ENCODE peak calls at places on chromosomes 12 and 14, in four cellular contexts. A is K562, M is HepG2, Q is GM12878. P is an unnamed sample.

GRCh38 chr12:79366374-79366773 is 324.4 kb downstream of the PAWR start:
- DNase-seq in A (no peak), M (no peak), Q (no peak), P (no peak)

GRCh38 chr12:52007158-52007921 is 594 bp downstream of the TAMALIN start:
- DNase-seq in A (no peak), M (no peak), Q (no peak), P (no peak)

GRCh38 chr12:93803408-93803807 is 126.2 kb downstream of the CRADD start:
- DNase-seq in A (no peak), M (no peak), Q (no peak), P (no peak)

GRCh38 chr14:101731187-101732080 is 30.1 kb upstream of the PPP2R5C start:
- DNase-seq in A (peak; percentile 52), M (peak; percentile 90), Q (peak; percentile 48), P (no peak)

GRCh38 chr12:91577586-91578539 is 395.2 kb upstream of the DCN start:
- DNase-seq in A (no peak), M (no peak), Q (no peak), P (no peak)

GRCh38 chr12:126726481-126727217 is 1540.3 kb upstream of the TMEM132C start:
- DNase-seq in A (no peak), M (no peak), Q (no peak), P (peak; percentile 71)

GRCh38 chr12:49794811-49795653 is 33.2 kb downstream of the NCKAP5L start:
- DNase-seq in A (peak; percentile 8), M (no peak), Q (no peak), P (no peak)

GRCh38 chr12:51351913-51352532 is 5.5 kb upstream of the CELA1 start:
- DNase-seq in A (peak; percentile 64), M (peak; percentile 30), Q (no peak), P (peak; percentile 59)

GRCh38 chr12:131950182-131950913 is 606 bp downstream of the EP400 start:
- DNase-seq in A (peak; percentile 79), M (no peak), Q (no peak), P (no peak)

GRCh38 chr12:130838951-130839769 is at the start of gene STX2:
- DNase-seq in A (peak; percentile 97), M (peak; percentile 80), Q (peak; percentile 30), P (peak; percentile 90)

GRCh38 chr14:26687438-26687837 is 89.6 kb upstream of the NOVA1 start:
- DNase-seq in A (no peak), M (no peak), Q (no peak), P (no peak)

GRCh38 chr12:56261503-56262230 is 3.5 kb upstream of the ANKRD52 start:
- DNase-seq in A (no peak), M (no peak), Q (no peak), P (no peak)

GRCh38 chr12:119749666-119750065 is 81.7 kb downstream of the PRKAB1 start:
- DNase-seq in A (no peak), M (no peak), Q (no peak), P (no peak)

GRCh38 chr14:79363291-79363690 is 848.0 kb downstream of the DIO2 start:
- DNase-seq in A (no peak), M (no peak), Q (no peak), P (no peak)

GRCh38 chr12:63457857-63458256 is 210.4 kb downstream of the DPY19L2 start:
- DNase-seq in A (no peak), M (no peak), Q (no peak), P (no peak)

GRCh38 chr14:81834308-81834707 is 300.7 kb upstream of the SEL1L start:
- DNase-seq in A (no peak), M (no peak), Q (no peak), P (no peak)

GRCh38 chr12:22850185-22850584 is 225.2 kb downstream of the ETNK1 start:
- DNase-seq in A (no peak), M (no peak), Q (no peak), P (no peak)

GRCh38 chr12:95385646-95386045 is 88.3 kb upstream of the METAP2 start:
- DNase-seq in A (no peak), M (no peak), Q (no peak), P (no peak)

GRCh38 chr14:51118993-51119392 is 24.1 kb upstream of the TRIM9 start:
- DNase-seq in A (no peak), M (no peak), Q (no peak), P (no peak)

GRCh38 chr12:119544780-119545625 is 48.6 kb upstream of the TMEM233 start:
- DNase-seq in A (peak; percentile 84), M (peak; percentile 32), Q (peak; percentile 8), P (peak; percentile 81)

GRCh38 chr12:1502441-1502785 is 92.0 kb downstream of the FBXL14 start:
- DNase-seq in A (no peak), M (no peak), Q (no peak), P (no peak)

GRCh38 chr12:106152334-106152733 is 13.6 kb upstream of the NUAK1 start:
- DNase-seq in A (no peak), M (no peak), Q (no peak), P (no peak)

GRCh38 chr14:66600416-66600815 is 92.5 kb downstream of the GPHN start:
- DNase-seq in A (no peak), M (no peak), Q (no peak), P (no peak)

GRCh38 chr14:66601932-66602578 is 94.1 kb downstream of the GPHN start:
- DNase-seq in A (no peak), M (no peak), Q (peak; percentile 27), P (no peak)

GRCh38 chr14:66606826-66607225 is 98.9 kb downstream of the GPHN start:
- DNase-seq in A (no peak), M (no peak), Q (no peak), P (no peak)

GRCh38 chr14:66603945-66604344 is 96.0 kb downstream of the GPHN start:
- DNase-seq in A (no peak), M (no peak), Q (no peak), P (no peak)
- TF ChIP-seq TAF1 in A (no peak), M (no peak), Q (no peak), P (no peak)

GRCh38 chr14:97116546-97116945 is 319.4 kb downstream of the VRK1 start:
- DNase-seq in A (no peak), M (no peak), Q (no peak), P (no peak)

GRCh38 chr14:97117693-97118092 is 320.5 kb downstream of the VRK1 start:
- DNase-seq in A (no peak), M (no peak), Q (no peak), P (no peak)

DNA sequence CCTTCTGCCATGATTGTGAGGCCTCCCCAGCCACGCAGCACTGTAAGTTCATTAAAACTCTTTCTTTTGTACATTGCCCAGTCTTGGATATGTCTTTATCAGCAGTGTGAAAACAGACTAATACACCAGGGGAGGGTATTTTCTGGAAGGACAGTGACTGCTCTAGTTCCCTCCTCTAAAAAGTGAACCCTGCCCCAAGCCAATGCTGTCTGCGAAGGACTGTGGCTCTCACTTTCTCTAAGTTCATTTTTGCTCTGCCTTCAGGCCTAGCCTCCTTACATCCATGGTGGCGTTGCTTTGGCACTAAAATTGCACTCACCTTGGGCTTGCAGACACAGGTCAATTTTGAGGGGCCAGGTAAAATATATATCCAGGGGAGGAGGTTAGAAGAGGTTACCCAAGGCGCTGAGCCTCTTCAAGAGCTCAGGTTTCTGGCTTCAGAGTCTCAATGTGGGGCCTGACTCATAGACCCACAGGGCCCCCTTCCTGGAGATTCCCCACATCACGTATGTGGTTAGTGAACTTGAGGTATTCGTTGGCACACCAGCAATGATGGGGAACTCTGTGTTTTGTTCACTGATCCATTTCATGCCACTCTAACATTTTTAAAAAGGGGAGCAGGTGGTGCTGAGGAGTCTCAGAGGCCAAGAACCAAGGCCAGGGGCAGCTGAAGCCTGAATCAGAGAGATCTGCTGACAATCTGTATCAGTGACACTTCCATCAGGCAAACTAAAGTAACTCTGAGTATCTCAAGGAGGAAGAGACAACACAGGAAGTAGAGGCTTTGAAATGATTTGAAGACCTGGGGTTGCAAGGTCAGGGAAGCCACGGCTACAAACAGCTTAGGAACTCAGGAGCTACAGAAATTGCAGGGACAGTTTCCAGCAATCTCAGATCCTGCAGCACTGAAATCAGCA is 323.3 kb downstream of the VRK1 start:
- DNase-seq in A (no peak), M (no peak), Q (peak; percentile 13), P (no peak)
- TF ChIP-seq SP1 in A (no peak), M (no peak), Q (no peak), P (no peak)

GRCh38 chr14:90545966-90546751 is 149.3 kb downstream of the CALM1 start:
- DNase-seq in A (no peak), M (no peak), Q (no peak), P (no peak)

GRCh38 chr14:90543876-90544275 is 147.0 kb downstream of the CALM1 start:
- DNase-seq in A (no peak), M (no peak), Q (no peak), P (no peak)

GRCh38 chr14:90544566-90544965 is 147.7 kb downstream of the CALM1 start:
- DNase-seq in A (no peak), M (no peak), Q (no peak), P (no peak)

GRCh38 chr14:90545431-90545830 is 148.6 kb downstream of the CALM1 start:
- DNase-seq in A (no peak), M (no peak), Q (no peak), P (no peak)

DNA sequence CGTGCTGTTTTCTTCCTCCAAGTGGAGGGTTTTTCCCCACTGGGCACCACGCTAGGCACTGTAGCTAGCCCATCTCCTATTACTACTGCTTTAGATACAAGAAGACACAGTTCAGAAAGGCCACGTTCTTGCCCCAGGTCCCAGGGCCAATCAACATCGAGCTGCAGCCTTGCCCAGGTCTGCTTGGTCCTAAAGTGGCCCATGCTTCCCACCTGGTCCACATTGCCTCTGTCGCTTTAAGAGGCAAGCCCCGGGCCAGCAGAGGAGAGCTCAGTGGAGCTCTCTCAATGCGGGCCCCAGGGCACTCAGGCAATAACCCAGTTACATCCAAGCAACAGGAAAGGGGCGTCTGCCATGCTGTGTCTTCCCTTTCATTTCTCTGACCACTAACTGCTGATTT is 148.1 kb downstream of the CALM1 start:
- DNase-seq in A (no peak), M (no peak), Q (no peak), P (no peak)
- TF ChIP-seq TAF1 in A (no peak), M (no peak), Q (no peak), P (no peak)

GRCh38 chr12:19482551-19483109 is 43.3 kb downstream of the AEBP2 start:
- DNase-seq in A (no peak), M (no peak), Q (peak; percentile 84), P (no peak)

GRCh38 chr12:19485240-19485639 is 45.9 kb downstream of the AEBP2 start:
- DNase-seq in A (no peak), M (no peak), Q (no peak), P (no peak)

GRCh38 chr12:19484738-19485137 is 45.4 kb downstream of the AEBP2 start:
- DNase-seq in A (no peak), M (no peak), Q (no peak), P (no peak)

GRCh38 chr12:19482036-19482435 is 42.7 kb downstream of the AEBP2 start:
- DNase-seq in A (no peak), M (no peak), Q (no peak), P (no peak)

DNA sequence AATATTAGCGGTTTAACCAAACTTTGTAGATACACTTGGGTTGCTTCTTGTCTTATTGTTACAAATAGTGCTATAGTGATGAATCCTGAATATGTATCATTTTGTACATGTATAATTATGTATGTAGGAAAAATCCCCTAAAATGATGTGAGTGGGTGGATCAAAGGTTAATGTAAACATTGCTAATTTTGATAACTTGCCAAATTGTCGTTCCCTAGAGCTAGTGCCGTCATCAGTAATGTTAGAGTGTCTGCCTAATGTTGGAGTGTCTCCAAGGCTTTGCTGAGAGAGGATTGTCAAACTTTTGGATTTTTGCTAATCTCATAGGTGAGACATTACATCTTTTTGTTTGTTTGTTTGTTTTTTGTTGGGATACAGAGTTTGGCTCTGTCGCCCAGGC is 44.4 kb downstream of the AEBP2 start:
- DNase-seq in A (no peak), M (no peak), Q (no peak), P (no peak)
- TF ChIP-seq SP1 in A (no peak), M (no peak), Q (no peak), P (no peak)

GRCh38 chr12:114397978-114398881 is 7.7 kb downstream of the TBX5 start:
- DNase-seq in A (no peak), M (no peak), Q (no peak), P (no peak)
- TF ChIP-seq TAF1 in A (no peak), M (no peak), Q (no peak), P (no peak)

P was measured in H1.